ENCODE peak calls at places on chromosomes 12 and 14, in ten cellular contexts. One of them, this sample, is unnamed.

GRCh38 chr12:131007031-131007793 is 53.5 kb downstream of the ADGRD1 start:
- DNase-seq in cardiac muscle cell: no peak
- DNase-seq in foreskin fibroblast: no peak
- DNase-seq in A549: no peak
- DNase-seq in CD8-positive, alpha-beta T cell: no peak
- DNase-seq in ovary: peak
- DNase-seq in right cardiac atrium: peak
- DNase-seq in left ventricle myocardium inferior: peak
- DNase-seq in astrocyte: no peak
- DNase-seq in testis: peak
- DNase-seq in this sample: no peak

GRCh38 chr12:94849411-94849976 is 154.0 kb downstream of the NDUFA12 start:
- DNase-seq in cardiac muscle cell: no peak
- DNase-seq in foreskin fibroblast: no peak
- DNase-seq in A549: no peak
- DNase-seq in CD8-positive, alpha-beta T cell: no peak
- DNase-seq in ovary: no peak
- DNase-seq in right cardiac atrium: no peak
- DNase-seq in left ventricle myocardium inferior: no peak
- DNase-seq in astrocyte: no peak
- DNase-seq in testis: no peak
- DNase-seq in this sample: no peak

GRCh38 chr12:31265722-31266121 is 60.2 kb downstream of the SINHCAF start:
- DNase-seq in cardiac muscle cell: peak
- DNase-seq in foreskin fibroblast: no peak
- DNase-seq in A549: no peak
- DNase-seq in CD8-positive, alpha-beta T cell: no peak
- DNase-seq in ovary: no peak
- DNase-seq in right cardiac atrium: no peak
- DNase-seq in left ventricle myocardium inferior: no peak
- DNase-seq in astrocyte: no peak
- DNase-seq in testis: peak
- DNase-seq in this sample: no peak

GRCh38 chr14:95033851-95034622 is 123.3 kb downstream of the DICER1 start:
- DNase-seq in cardiac muscle cell: no peak
- DNase-seq in foreskin fibroblast: no peak
- DNase-seq in A549: no peak
- DNase-seq in CD8-positive, alpha-beta T cell: no peak
- DNase-seq in ovary: no peak
- DNase-seq in right cardiac atrium: no peak
- DNase-seq in left ventricle myocardium inferior: no peak
- DNase-seq in astrocyte: no peak
- DNase-seq in testis: no peak
- DNase-seq in this sample: no peak

GRCh38 chr12:85720308-85721033 is 115.7 kb downstream of the RASSF9 start:
- DNase-seq in cardiac muscle cell: no peak
- DNase-seq in foreskin fibroblast: no peak
- DNase-seq in A549: no peak
- DNase-seq in CD8-positive, alpha-beta T cell: no peak
- DNase-seq in ovary: no peak
- DNase-seq in right cardiac atrium: no peak
- DNase-seq in left ventricle myocardium inferior: no peak
- DNase-seq in astrocyte: no peak
- DNase-seq in testis: no peak
- DNase-seq in this sample: no peak

GRCh38 chr12:118371354-118372282 is 1.1 kb downstream of the TAOK3 start:
- DNase-seq in cardiac muscle cell: peak
- DNase-seq in foreskin fibroblast: no peak
- DNase-seq in A549: peak
- DNase-seq in CD8-positive, alpha-beta T cell: peak
- DNase-seq in ovary: peak
- DNase-seq in right cardiac atrium: peak
- DNase-seq in left ventricle myocardium inferior: peak
- DNase-seq in astrocyte: no peak
- DNase-seq in testis: peak
- DNase-seq in this sample: no peak

GRCh38 chr12:47107446-47107845 is 27.7 kb upstream of the AMIGO2 start:
- DNase-seq in cardiac muscle cell: no peak
- DNase-seq in foreskin fibroblast: no peak
- DNase-seq in A549: no peak
- DNase-seq in CD8-positive, alpha-beta T cell: no peak
- DNase-seq in ovary: no peak
- DNase-seq in right cardiac atrium: no peak
- DNase-seq in left ventricle myocardium inferior: no peak
- DNase-seq in astrocyte: no peak
- DNase-seq in testis: no peak
- DNase-seq in this sample: no peak

GRCh38 chr12:125249066-125249824 is 184.0 kb downstream of the AACS start:
- DNase-seq in cardiac muscle cell: no peak
- DNase-seq in foreskin fibroblast: no peak
- DNase-seq in A549: no peak
- DNase-seq in CD8-positive, alpha-beta T cell: no peak
- DNase-seq in ovary: no peak
- DNase-seq in right cardiac atrium: no peak
- DNase-seq in left ventricle myocardium inferior: no peak
- DNase-seq in astrocyte: no peak
- DNase-seq in testis: no peak
- DNase-seq in this sample: no peak

GRCh38 chr14:49867831-49868719 is 15.5 kb upstream of the NEMF start:
- DNase-seq in cardiac muscle cell: peak
- DNase-seq in foreskin fibroblast: peak
- DNase-seq in A549: peak
- DNase-seq in CD8-positive, alpha-beta T cell: peak
- DNase-seq in ovary: peak
- DNase-seq in right cardiac atrium: peak
- DNase-seq in left ventricle myocardium inferior: peak
- DNase-seq in astrocyte: peak
- DNase-seq in testis: peak
- DNase-seq in this sample: peak
- H3K4me3 ChIP-seq in cardiac muscle cell: peak
- H3K4me3 ChIP-seq in foreskin fibroblast: peak
- H3K4me3 ChIP-seq in A549: peak
- H3K4me3 ChIP-seq in CD8-positive, alpha-beta T cell: peak
- H3K4me3 ChIP-seq in ovary: peak
- H3K4me3 ChIP-seq in right cardiac atrium: peak
- H3K4me3 ChIP-seq in left ventricle myocardium inferior: peak
- H3K4me3 ChIP-seq in astrocyte: peak
- H3K4me3 ChIP-seq in testis: peak
- H3K4me3 ChIP-seq in this sample: peak

DNA sequence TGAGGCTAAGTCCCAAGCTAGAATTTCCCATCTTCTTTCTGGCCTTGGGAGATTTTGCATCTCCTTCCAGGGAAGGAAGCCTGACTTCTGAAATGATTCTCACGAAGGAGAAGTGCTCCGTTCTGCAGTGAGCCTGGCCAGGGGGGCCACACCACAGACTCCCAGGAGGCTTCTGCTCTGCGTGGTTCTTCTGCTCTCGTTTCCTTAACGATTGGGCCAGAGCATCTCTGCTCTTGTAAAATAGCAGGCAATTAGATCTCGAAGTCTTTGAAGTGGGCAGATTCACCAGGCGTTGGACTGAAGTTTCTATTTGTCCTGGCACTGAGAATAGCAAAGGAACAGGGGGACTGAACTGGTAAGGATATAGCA is 6.7 kb upstream of the BATF start:
- DNase-seq in cardiac muscle cell: no peak
- DNase-seq in foreskin fibroblast: no peak
- DNase-seq in A549: no peak
- DNase-seq in CD8-positive, alpha-beta T cell: no peak
- DNase-seq in ovary: no peak
- DNase-seq in right cardiac atrium: no peak
- DNase-seq in left ventricle myocardium inferior: no peak
- DNase-seq in astrocyte: no peak
- DNase-seq in testis: no peak
- DNase-seq in this sample: no peak
- H3K4me3 ChIP-seq in cardiac muscle cell: no peak
- H3K4me3 ChIP-seq in foreskin fibroblast: peak
- H3K4me3 ChIP-seq in A549: no peak
- H3K4me3 ChIP-seq in CD8-positive, alpha-beta T cell: peak
- H3K4me3 ChIP-seq in ovary: no peak
- H3K4me3 ChIP-seq in right cardiac atrium: peak
- H3K4me3 ChIP-seq in left ventricle myocardium inferior: peak
- H3K4me3 ChIP-seq in astrocyte: no peak
- H3K4me3 ChIP-seq in testis: peak
- H3K4me3 ChIP-seq in this sample: no peak

DNA sequence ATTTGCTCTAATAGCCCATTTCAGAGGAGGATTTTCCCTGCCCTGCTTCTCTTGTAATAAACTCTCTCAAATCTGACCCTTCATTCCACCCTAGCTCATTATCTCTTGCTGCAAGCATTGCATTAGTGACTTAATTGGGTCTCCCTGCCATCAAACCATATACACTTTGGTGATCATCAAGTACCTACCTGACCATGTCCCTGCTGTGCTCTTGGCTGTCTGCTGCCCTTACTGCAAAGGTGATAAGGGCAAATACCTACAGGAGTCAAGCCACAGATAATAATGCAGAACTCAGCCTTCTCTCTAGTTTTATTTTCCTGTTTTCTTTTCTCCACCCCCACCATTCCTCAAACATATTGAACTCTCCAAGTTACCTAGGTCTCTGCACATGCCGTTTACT is 88.4 kb downstream of the LIN7A start:
- DNase-seq in cardiac muscle cell: no peak
- DNase-seq in foreskin fibroblast: no peak
- DNase-seq in A549: no peak
- DNase-seq in CD8-positive, alpha-beta T cell: no peak
- DNase-seq in ovary: no peak
- DNase-seq in right cardiac atrium: no peak
- DNase-seq in left ventricle myocardium inferior: no peak
- DNase-seq in astrocyte: no peak
- DNase-seq in testis: no peak
- DNase-seq in this sample: no peak
- H3K4me3 ChIP-seq in cardiac muscle cell: no peak
- H3K4me3 ChIP-seq in foreskin fibroblast: no peak
- H3K4me3 ChIP-seq in A549: no peak
- H3K4me3 ChIP-seq in CD8-positive, alpha-beta T cell: no peak
- H3K4me3 ChIP-seq in ovary: no peak
- H3K4me3 ChIP-seq in right cardiac atrium: no peak
- H3K4me3 ChIP-seq in left ventricle myocardium inferior: no peak
- H3K4me3 ChIP-seq in astrocyte: no peak
- H3K4me3 ChIP-seq in testis: no peak
- H3K4me3 ChIP-seq in this sample: no peak

DNA sequence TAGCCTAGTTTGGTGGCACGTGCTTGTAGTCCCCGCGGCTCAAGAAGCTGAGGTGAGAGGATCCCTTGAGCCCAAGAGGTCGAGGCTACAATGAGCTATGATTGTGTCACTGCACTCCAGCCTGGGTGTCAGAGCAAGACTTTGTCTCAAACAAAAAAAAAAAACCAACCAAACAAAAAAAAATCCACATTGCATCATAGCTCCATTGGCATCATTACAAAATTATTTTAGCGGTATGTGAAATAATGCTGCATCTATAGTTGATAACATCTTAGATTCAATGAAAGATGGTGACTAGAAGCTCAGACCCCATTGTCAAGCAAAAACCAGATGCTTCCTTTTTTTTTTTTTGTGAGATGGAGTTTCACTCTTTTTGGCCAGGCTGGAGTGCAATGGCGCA is 14.8 kb upstream of the PTHLH start:
- DNase-seq in cardiac muscle cell: no peak
- DNase-seq in foreskin fibroblast: no peak
- DNase-seq in A549: no peak
- DNase-seq in CD8-positive, alpha-beta T cell: no peak
- DNase-seq in ovary: no peak
- DNase-seq in right cardiac atrium: no peak
- DNase-seq in left ventricle myocardium inferior: no peak
- DNase-seq in astrocyte: no peak
- DNase-seq in testis: no peak
- DNase-seq in this sample: no peak
- H3K4me3 ChIP-seq in cardiac muscle cell: no peak
- H3K4me3 ChIP-seq in foreskin fibroblast: no peak
- H3K4me3 ChIP-seq in A549: no peak
- H3K4me3 ChIP-seq in CD8-positive, alpha-beta T cell: no peak
- H3K4me3 ChIP-seq in ovary: no peak
- H3K4me3 ChIP-seq in right cardiac atrium: no peak
- H3K4me3 ChIP-seq in left ventricle myocardium inferior: no peak
- H3K4me3 ChIP-seq in astrocyte: no peak
- H3K4me3 ChIP-seq in testis: no peak
- H3K4me3 ChIP-seq in this sample: no peak

This sample was measured in Jurkat, Clone E6-1.